ENCODE peak calls at places on chromosomes 5 and 9, in eight cellular contexts. G, C, T, O, M, I, N and E are unnamed samples.

GRCh38 chr5:174177976-174178600 is 132.6 kb downstream of the NSG2 start:
- DNase-seq in C (no peak), G (no peak), M (no peak), I (no peak), O (no peak), T (no peak), N (no peak), E (no peak)

GRCh38 chr5:129382921-129383672 is 77.0 kb upstream of the ADAMTS19 start:
- DNase-seq in M (no peak), N (no peak), T (no peak), I (no peak), O (no peak), G (peak), C (no peak), E (no peak)

GRCh38 chr9:98573749-98574278 is 134.9 kb downstream of the GABBR2 start:
- DNase-seq in T (no peak), C (no peak), G (no peak), N (no peak), M (no peak), O (no peak), I (no peak), E (no peak)

GRCh38 chr5:40121236-40121635 is 558.5 kb upstream of the PTGER4 start:
- DNase-seq in T (no peak), G (no peak), C (no peak), N (no peak), M (no peak), I (no peak), O (no peak), E (no peak)

GRCh38 chr5:38695021-38695961 is 138.8 kb upstream of the LIFR start:
- DNase-seq in T (no peak), I (no peak), O (no peak), M (no peak), G (peak), C (no peak), N (peak), E (no peak)

GRCh38 chr5:76372320-76373054 is 30.6 kb upstream of the IQGAP2 start:
- DNase-seq in M (no peak), C (peak), T (peak), G (peak), I (peak), N (no peak), O (peak), E (no peak)

GRCh38 chr5:95884511-95884910 is 62.0 kb upstream of the GLRX start:
- DNase-seq in T (no peak), C (no peak), N (no peak), O (peak), I (no peak), M (no peak), G (no peak), E (no peak)

GRCh38 chr5:113061851-113062631 is 85.4 kb downstream of the DCP2 start:
- DNase-seq in N (no peak), I (peak), M (no peak), T (peak), C (no peak), O (no peak), G (peak), E (no peak)

GRCh38 chr9:89154651-89155336 is 23.8 kb downstream of the SHC3 start:
- DNase-seq in M (no peak), O (no peak), N (no peak), I (no peak), C (no peak), G (peak), T (peak), E (no peak)

GRCh38 chr9:99000480-99001395 is 57.0 kb downstream of the COL15A1 start:
- DNase-seq in O (peak), N (no peak), I (peak), M (peak), G (peak), T (peak), C (peak), E (peak)

GRCh38 chr5:96708600-96708999 is 46.4 kb downstream of the CAST start:
- DNase-seq in M (no peak), T (no peak), I (no peak), G (no peak), N (no peak), O (no peak), C (no peak), E (no peak)

GRCh38 chr9:76453785-76454184 is 5.2 kb upstream of the GCNT1 start:
- DNase-seq in O (no peak), C (no peak), I (no peak), M (no peak), T (no peak), N (no peak), G (peak), E (no peak)

GRCh38 chr5:37111426-37112382 is 137.5 kb downstream of the CPLANE1 start:
- DNase-seq in C (no peak), O (no peak), N (no peak), M (peak), T (no peak), I (no peak), G (no peak), E (no peak)

GRCh38 chr9:242461-243080 is 27.9 kb downstream of the DOCK8 start:
- DNase-seq in O (no peak), G (no peak), I (no peak), C (no peak), N (no peak), T (no peak), M (no peak), E (no peak)

GRCh38 chr5:146962801-146963355 is 84.3 kb upstream of the PPP2R2B start:
- DNase-seq in O (no peak), C (no peak), I (no peak), G (peak), M (no peak), T (peak), N (no peak), E (no peak)

GRCh38 chr5:65334077-65334476 is 147.6 kb downstream of the ADAMTS6 start:
- DNase-seq in G (no peak), C (no peak), I (no peak), N (no peak), T (no peak), O (no peak), M (no peak), E (no peak)

GRCh38 chr9:115305543-115305942 is 187.6 kb upstream of the TNC start:
- DNase-seq in C (no peak), O (no peak), M (no peak), I (no peak), G (no peak), N (no peak), T (no peak), E (no peak)

GRCh38 chr9:20640331-20641187 is 18.3 kb upstream of the MLLT3 start:
- DNase-seq in O (no peak), N (no peak), G (no peak), C (no peak), I (peak), T (peak), M (peak), E (peak)

GRCh38 chr5:135081240-135081639 is 47.2 kb upstream of the PITX1 start:
- DNase-seq in N (no peak), C (no peak), G (no peak), M (no peak), T (no peak), O (no peak), I (no peak), E (no peak)

GRCh38 chr9:65411336-65411735 is 126.3 kb upstream of the FOXD4L5 start:
- DNase-seq in I (no peak), G (no peak), T (no peak), C (no peak), M (no peak), O (no peak), N (no peak), E (no peak)

GRCh38 chr9:135589596-135590485 is 28.3 kb downstream of the PAEP start:
- DNase-seq in G (no peak), O (no peak), T (no peak), I (no peak), N (no peak), M (no peak), C (no peak), E (no peak)

GRCh38 chr5:156824800-156825199 is 25.3 kb upstream of the PPP1R2B start:
- DNase-seq in C (peak), G (peak), O (no peak), M (no peak), I (peak), T (peak), N (peak), E (peak)

GRCh38 chr5:96657068-96657467 is 5.1 kb upstream of the CAST start:
- DNase-seq in N (no peak), T (peak), C (peak), M (no peak), G (peak), O (peak), I (no peak), E (no peak)

GRCh38 chr5:129904102-129904666 is at the start of gene CHSY3:
- DNase-seq in N (peak), G (peak), M (no peak), O (peak), I (peak), C (peak), T (peak), E (no peak)

GRCh38 chr9:77752566-77752965 is 104.4 kb upstream of the GNA14 start:
- DNase-seq in T (no peak), O (no peak), C (no peak), I (no peak), M (no peak), G (peak), N (no peak), E (no peak)

GRCh38 chr5:169946743-169947142 is 33.6 kb downstream of the INSYN2B start:
- DNase-seq in O (no peak), C (no peak), T (no peak), G (peak), N (no peak), I (no peak), M (no peak), E (no peak)

GRCh38 chr9:92764381-92764987 is at the start of gene BICD2:
- DNase-seq in O (no peak), T (no peak), C (no peak), N (no peak), M (no peak), G (no peak), I (peak), E (peak)

GRCh38 chr9:82275531-82275930 is 287.0 kb downstream of the SPATA31D1 start:
- DNase-seq in T (no peak), N (no peak), G (no peak), M (no peak), C (no peak), O (no peak), I (no peak), E (no peak)

GRCh38 chr9:15936316-15936869 is 383.6 kb downstream of the CCDC171 start:
- DNase-seq in N (no peak), I (peak), M (no peak), O (no peak), C (no peak), G (peak), T (peak), E (no peak)

GRCh38 chr5:169258372-169259000 is 42.5 kb downstream of the SLIT3 start:
- DNase-seq in O (no peak), G (no peak), M (no peak), N (no peak), I (no peak), T (no peak), C (no peak), E (no peak)

GRCh38 chr5:44619875-44620610 is 188.7 kb upstream of the MRPS30 start:
- DNase-seq in O (no peak), C (no peak), M (no peak), N (no peak), G (peak), I (no peak), T (no peak), E (no peak)

GRCh38 chr5:159459951-159460538 is 129.8 kb upstream of the IL12B start:
- DNase-seq in C (no peak), M (no peak), G (peak), I (no peak), N (no peak), T (peak), O (no peak), E (no peak)

GRCh38 chr9:12814877-12815237 is 40.0 kb downstream of the LURAP1L start:
- DNase-seq in O (no peak), I (no peak), M (no peak), N (no peak), C (no peak), G (no peak), T (no peak), E (no peak)

GRCh38 chr5:133460172-133460758 is 152.1 kb downstream of the FSTL4 start:
- DNase-seq in I (peak), G (peak), T (peak), N (peak), M (peak), C (no peak), O (peak), E (peak)

GRCh38 chr9:89457376-89457855 is 40.5 kb downstream of the SEMA4D start:
- DNase-seq in C (no peak), I (no peak), T (no peak), O (no peak), G (no peak), M (no peak), N (no peak), E (no peak)

GRCh38 chr9:115289757-115290208 is 171.8 kb upstream of the TNC start:
- DNase-seq in N (no peak), M (no peak), G (peak), T (no peak), I (no peak), C (no peak), O (no peak), E (no peak)

GRCh38 chr9:115204827-115205506 is 87.0 kb upstream of the TNC start:
- DNase-seq in N (no peak), M (no peak), G (peak), I (no peak), C (no peak), O (no peak), T (peak), E (no peak)

DNA sequence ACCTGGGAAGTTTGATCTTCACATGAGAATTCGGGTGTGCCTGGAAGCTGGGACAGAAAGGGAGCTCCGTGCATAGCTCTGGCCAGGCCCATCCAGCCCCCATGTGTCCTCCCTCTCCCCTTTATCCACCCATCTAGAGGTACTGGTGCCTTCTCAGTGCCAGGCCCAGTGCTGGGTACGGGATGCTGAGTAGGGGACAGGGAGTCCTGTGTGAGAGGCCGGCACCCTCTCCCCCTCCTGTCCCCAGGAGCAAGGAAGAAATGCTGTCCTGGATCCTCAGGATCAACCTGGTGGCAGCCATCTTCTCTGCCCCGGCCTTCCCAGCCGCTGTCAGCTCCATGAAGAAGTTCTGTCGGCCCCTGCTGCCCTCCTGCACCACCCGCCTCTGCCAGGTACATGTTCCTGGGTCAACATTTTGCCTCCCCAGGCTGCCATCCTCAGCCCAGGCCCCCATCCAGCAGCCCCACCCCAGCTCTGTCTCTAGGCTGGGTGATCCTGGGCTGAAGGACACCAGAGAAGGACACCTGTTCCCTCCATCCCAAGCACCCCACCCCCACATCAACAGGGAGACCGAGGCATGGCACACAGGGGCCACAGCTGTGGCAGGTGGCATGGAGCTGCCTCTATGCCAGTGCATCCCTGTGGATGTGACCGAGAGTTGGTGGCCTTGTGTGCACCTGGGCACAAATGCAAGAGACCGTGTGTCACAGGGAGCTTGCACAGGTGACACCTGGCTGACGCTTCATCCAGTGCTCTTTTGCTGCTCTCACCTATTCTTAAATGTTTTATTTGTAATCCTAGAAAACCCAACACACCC is 43.0 kb downstream of the PSD2 start:
- DNase-seq in N (no peak), O (no peak), C (no peak), M (no peak), T (no peak), G (no peak), I (no peak), E (no peak)
- H3K4me2 ChIP-seq in N (no peak), O (no peak), C (no peak), M (no peak), T (no peak), G (no peak), I (no peak), E (no peak)

GRCh38 chr9:38761334-38761733 is 41.4 kb upstream of the FAM240B start:
- DNase-seq in M (no peak), O (no peak), T (no peak), G (no peak), N (no peak), I (peak), C (no peak), E (no peak)
- H2AFZ ChIP-seq in M (peak), O (no peak), T (no peak), G (no peak), N (peak), I (no peak), C (no peak), E (no peak)

DNA sequence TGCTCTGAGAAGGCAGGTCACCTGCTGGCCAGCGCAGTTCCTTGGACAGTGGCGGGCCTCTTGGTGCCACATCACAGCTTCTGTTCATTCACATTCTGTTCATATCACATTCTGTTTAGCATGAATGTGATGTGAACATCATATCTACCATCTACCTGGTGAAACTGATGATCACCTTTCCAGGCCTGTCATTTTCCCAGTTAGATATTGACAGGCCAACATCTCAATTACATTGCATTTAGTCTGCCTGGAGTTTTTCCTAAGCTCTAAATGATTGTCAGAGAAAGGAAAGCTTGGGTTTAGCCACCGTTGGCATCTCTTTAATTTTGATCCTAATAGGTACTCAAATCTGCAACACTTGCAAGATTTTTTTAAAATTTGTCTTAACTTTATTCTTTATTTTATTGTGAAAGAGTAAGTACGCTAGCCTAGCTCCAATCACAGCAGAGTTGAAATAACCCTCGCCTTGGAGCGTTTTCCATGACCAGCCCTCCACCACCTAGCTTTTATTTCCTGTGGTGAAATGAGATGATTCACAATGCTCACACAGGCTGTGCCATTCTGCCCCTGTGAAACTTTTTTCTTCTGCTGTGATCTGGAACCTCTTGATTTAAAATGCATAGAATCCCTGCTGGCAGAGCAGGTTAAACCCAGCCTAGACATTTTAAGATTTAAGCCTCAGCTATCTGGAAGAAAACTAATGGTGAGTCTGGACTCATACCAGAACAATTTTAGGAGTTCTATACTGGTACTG is 225.0 kb downstream of the ESM1 start:
- DNase-seq in C (no peak), M (no peak), N (no peak), O (no peak), T (peak), G (peak), I (no peak), E (no peak)
- H3K4me2 ChIP-seq in C (no peak), M (no peak), N (no peak), O (no peak), T (no peak), G (no peak), I (no peak), E (no peak)

DNA sequence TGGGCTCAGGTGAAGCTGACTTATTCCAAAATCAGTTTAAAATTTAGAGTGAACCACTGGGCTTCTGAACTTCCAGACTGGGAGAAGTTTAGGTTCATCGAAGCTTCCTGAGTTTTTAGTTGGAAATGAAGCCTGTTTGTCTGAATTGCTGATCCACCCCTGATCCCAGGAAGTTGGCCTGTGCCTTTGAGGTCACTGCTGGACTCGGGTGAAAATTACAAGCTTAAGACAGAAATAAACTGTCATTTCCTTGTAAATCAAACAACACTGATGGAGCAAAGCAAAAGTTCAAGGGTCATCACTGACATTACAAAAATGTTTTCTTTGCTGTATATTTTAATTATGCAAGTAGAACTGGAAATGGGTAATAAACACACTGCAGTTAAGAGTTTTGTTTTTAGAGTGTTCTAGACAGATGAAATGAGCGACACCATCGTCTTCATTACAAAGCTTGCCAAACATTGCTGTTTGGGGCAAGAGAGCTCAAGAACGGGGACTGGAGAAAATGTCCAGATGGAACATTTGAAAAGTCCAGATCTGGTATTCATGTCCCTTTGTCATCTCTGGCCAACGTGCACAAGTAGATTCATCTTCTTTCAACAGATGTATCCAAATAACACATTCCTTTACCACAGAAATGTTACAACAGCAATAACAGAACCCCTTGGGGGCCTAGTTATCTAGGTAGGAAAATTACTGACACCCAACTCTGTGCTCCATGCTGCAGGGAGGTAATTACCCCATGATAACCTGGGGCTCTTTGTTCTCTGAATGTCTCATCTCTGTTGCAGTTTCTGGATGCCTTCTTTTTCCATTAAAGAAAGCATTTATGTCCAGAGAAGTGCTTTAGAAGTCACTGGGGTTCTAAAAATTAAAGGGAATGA is 142.4 kb upstream of the ERCC6L2 start:
- DNase-seq in G (peak), O (no peak), T (no peak), I (no peak), N (no peak), C (no peak), M (no peak), E (no peak)
- H2AFZ ChIP-seq in G (no peak), O (no peak), T (no peak), I (no peak), N (no peak), C (no peak), M (no peak), E (no peak)